ENCODE peak calls at places on chromosomes 16 and 17, in eight cellular contexts. One of them, this sample, is unnamed.

GRCh38 chr17:62689441-62690167 is 62.1 kb downstream of the MRC2 start:
- DNase-seq in OCI-LY7: no peak
- DNase-seq in tibial nerve: no peak
- DNase-seq in right cardiac atrium: peak
- DNase-seq in A549: no peak
- DNase-seq in heart right ventricle: no peak
- DNase-seq in ovary: no peak
- DNase-seq in lung: no peak
- DNase-seq in this sample: no peak

GRCh38 chr17:16406742-16407674 is 8.4 kb upstream of the TRPV2 start:
- DNase-seq in OCI-LY7: no peak
- DNase-seq in tibial nerve: no peak
- DNase-seq in right cardiac atrium: peak
- DNase-seq in A549: peak
- DNase-seq in heart right ventricle: peak
- DNase-seq in ovary: peak
- DNase-seq in lung: no peak
- DNase-seq in this sample: no peak

GRCh38 chr17:67411396-67411795 is 34.3 kb downstream of the PITPNC1 start:
- DNase-seq in OCI-LY7: no peak
- DNase-seq in tibial nerve: no peak
- DNase-seq in right cardiac atrium: no peak
- DNase-seq in A549: no peak
- DNase-seq in heart right ventricle: no peak
- DNase-seq in ovary: no peak
- DNase-seq in lung: no peak
- DNase-seq in this sample: no peak

GRCh38 chr17:80601146-80601545 is 56.5 kb downstream of the RPTOR start:
- DNase-seq in OCI-LY7: no peak
- DNase-seq in tibial nerve: no peak
- DNase-seq in right cardiac atrium: no peak
- DNase-seq in A549: no peak
- DNase-seq in heart right ventricle: no peak
- DNase-seq in ovary: no peak
- DNase-seq in lung: no peak
- DNase-seq in this sample: no peak

GRCh38 chr17:48484850-48485249 is 46.0 kb downstream of the HOXB1 start:
- DNase-seq in OCI-LY7: no peak
- DNase-seq in tibial nerve: no peak
- DNase-seq in right cardiac atrium: no peak
- DNase-seq in A549: no peak
- DNase-seq in heart right ventricle: no peak
- DNase-seq in ovary: no peak
- DNase-seq in lung: no peak
- DNase-seq in this sample: no peak

GRCh38 chr16:90004577-90004976 is 14.7 kb downstream of the DBNDD1 start:
- DNase-seq in OCI-LY7: no peak
- DNase-seq in tibial nerve: no peak
- DNase-seq in right cardiac atrium: peak
- DNase-seq in A549: no peak
- DNase-seq in heart right ventricle: no peak
- DNase-seq in ovary: no peak
- DNase-seq in lung: no peak
- DNase-seq in this sample: no peak

GRCh38 chr17:3796110-3796821 is 4.7 kb downstream of the ITGAE start:
- DNase-seq in OCI-LY7: no peak
- DNase-seq in tibial nerve: no peak
- DNase-seq in right cardiac atrium: no peak
- DNase-seq in A549: no peak
- DNase-seq in heart right ventricle: no peak
- DNase-seq in ovary: no peak
- DNase-seq in lung: no peak
- DNase-seq in this sample: no peak

GRCh38 chr16:89426736-89427525 is 63.4 kb downstream of the ANKRD11 start:
- DNase-seq in OCI-LY7: no peak
- DNase-seq in tibial nerve: no peak
- DNase-seq in right cardiac atrium: no peak
- DNase-seq in A549: no peak
- DNase-seq in heart right ventricle: no peak
- DNase-seq in ovary: no peak
- DNase-seq in lung: no peak
- DNase-seq in this sample: no peak

DNA sequence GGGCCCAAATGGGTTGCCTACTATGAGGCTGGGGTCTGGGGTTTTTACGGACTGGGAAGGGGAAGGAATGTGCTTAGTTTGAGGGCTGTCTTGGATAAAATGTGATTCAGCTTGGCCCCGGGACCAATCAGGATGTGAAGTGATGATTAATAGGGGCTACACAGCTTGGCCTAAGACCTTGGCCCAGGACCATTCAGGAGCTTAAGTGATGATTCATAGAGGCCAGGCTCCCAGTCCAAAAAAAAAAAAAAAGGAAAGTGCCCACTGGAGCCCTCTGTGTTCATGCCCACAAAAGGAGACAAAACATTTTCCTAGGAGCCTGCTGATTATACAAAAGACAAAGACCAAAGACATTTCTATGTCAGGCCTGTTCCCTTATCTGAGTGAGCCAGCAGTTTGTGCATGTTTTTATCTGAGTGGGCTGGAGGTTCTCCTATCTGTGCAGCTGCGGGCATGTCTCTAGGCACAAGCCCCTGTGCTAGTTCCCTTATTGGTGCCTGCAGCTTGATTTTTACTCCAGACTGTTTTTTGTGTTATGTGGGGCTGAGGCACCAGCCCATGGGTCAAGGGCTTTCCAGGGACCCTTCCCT is 898.2 kb upstream of the GOT2 start:
- DNase-seq in OCI-LY7: no peak
- DNase-seq in tibial nerve: no peak
- DNase-seq in right cardiac atrium: no peak
- DNase-seq in A549: no peak
- DNase-seq in heart right ventricle: no peak
- DNase-seq in ovary: no peak
- DNase-seq in lung: no peak
- DNase-seq in this sample: no peak
- H3K27ac ChIP-seq in OCI-LY7: no peak
- H3K27ac ChIP-seq in tibial nerve: no peak
- H3K27ac ChIP-seq in right cardiac atrium: no peak
- H3K27ac ChIP-seq in A549: peak
- H3K27ac ChIP-seq in heart right ventricle: no peak
- H3K27ac ChIP-seq in ovary: no peak
- H3K27ac ChIP-seq in lung: no peak
- H3K27ac ChIP-seq in this sample: no peak

GRCh38 chr16:52271088-52271487 is 275.9 kb downstream of the TOX3 start:
- DNase-seq in OCI-LY7: no peak
- DNase-seq in tibial nerve: no peak
- DNase-seq in right cardiac atrium: no peak
- DNase-seq in A549: no peak
- DNase-seq in heart right ventricle: no peak
- DNase-seq in ovary: no peak
- DNase-seq in lung: no peak
- DNase-seq in this sample: no peak
- H3K27ac ChIP-seq in OCI-LY7: no peak
- H3K27ac ChIP-seq in tibial nerve: no peak
- H3K27ac ChIP-seq in right cardiac atrium: no peak
- H3K27ac ChIP-seq in A549: no peak
- H3K27ac ChIP-seq in heart right ventricle: no peak
- H3K27ac ChIP-seq in ovary: no peak
- H3K27ac ChIP-seq in lung: no peak
- H3K27ac ChIP-seq in this sample: no peak

DNA sequence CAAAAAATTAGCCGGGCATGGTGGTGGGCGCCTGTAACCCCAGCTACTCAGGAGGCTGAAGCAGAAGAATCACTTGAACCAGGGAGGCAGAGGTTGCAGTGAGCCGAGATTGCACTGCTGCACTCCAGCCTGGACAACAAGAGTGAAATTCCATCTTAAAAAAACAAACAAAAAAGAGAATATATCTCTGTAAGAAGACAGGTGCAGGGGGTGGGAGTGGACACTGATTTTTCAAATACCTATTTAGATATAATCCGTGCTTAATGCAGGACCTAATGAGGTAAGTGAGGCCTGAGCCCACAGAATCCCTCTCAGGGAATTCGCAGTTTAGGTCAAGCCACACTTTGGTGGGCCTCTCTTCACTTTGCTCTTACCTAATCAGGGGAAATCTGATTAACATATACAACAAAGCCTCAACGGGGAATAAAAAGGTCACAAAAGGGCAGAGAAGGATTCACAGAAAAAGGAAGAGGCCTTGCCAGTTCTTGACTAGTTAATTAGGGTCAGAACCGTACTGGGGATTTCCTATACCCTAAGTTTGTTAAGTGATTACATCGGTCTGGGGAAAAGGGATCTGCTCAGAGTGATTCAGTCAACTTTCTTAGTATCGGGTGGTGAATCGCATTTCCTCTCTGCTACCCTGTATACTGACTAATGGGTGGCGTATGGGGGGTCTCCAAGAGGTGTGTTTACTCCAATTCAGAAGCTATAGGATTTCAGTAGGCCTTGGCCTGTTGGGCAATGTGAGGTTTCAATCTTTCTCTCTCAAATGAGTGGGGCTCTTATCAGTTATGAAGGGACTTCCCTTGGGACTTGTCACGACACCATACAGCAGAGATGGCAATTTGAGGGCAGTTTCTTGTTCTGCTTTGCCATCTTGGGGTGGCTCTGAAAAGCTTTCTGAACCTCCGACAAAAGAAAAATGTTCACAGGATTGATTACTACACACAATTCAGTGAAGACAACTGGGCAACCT is 1.9 kb upstream of the NFAT5 start:
- DNase-seq in OCI-LY7: peak
- DNase-seq in tibial nerve: no peak
- DNase-seq in right cardiac atrium: no peak
- DNase-seq in A549: no peak
- DNase-seq in heart right ventricle: no peak
- DNase-seq in ovary: no peak
- DNase-seq in lung: no peak
- DNase-seq in this sample: no peak
- H3K27ac ChIP-seq in OCI-LY7: peak
- H3K27ac ChIP-seq in tibial nerve: peak
- H3K27ac ChIP-seq in right cardiac atrium: no peak
- H3K27ac ChIP-seq in A549: peak
- H3K27ac ChIP-seq in heart right ventricle: peak
- H3K27ac ChIP-seq in ovary: no peak
- H3K27ac ChIP-seq in lung: no peak
- H3K27ac ChIP-seq in this sample: peak

GRCh38 chr16:86942469-86943175 is 364.3 kb downstream of the FOXL1 start:
- DNase-seq in OCI-LY7: no peak
- DNase-seq in tibial nerve: no peak
- DNase-seq in right cardiac atrium: no peak
- DNase-seq in A549: no peak
- DNase-seq in heart right ventricle: no peak
- DNase-seq in ovary: no peak
- DNase-seq in lung: no peak
- DNase-seq in this sample: no peak
- H3K27ac ChIP-seq in OCI-LY7: no peak
- H3K27ac ChIP-seq in tibial nerve: no peak
- H3K27ac ChIP-seq in right cardiac atrium: no peak
- H3K27ac ChIP-seq in A549: no peak
- H3K27ac ChIP-seq in heart right ventricle: no peak
- H3K27ac ChIP-seq in ovary: no peak
- H3K27ac ChIP-seq in lung: no peak
- H3K27ac ChIP-seq in this sample: no peak

GRCh38 chr16:27446721-27447120 is 44.7 kb downstream of the IL21R start:
- DNase-seq in OCI-LY7: no peak
- DNase-seq in tibial nerve: no peak
- DNase-seq in right cardiac atrium: peak
- DNase-seq in A549: no peak
- DNase-seq in heart right ventricle: no peak
- DNase-seq in ovary: no peak
- DNase-seq in lung: no peak
- DNase-seq in this sample: no peak
- H3K27ac ChIP-seq in OCI-LY7: no peak
- H3K27ac ChIP-seq in tibial nerve: no peak
- H3K27ac ChIP-seq in right cardiac atrium: no peak
- H3K27ac ChIP-seq in A549: no peak
- H3K27ac ChIP-seq in heart right ventricle: no peak
- H3K27ac ChIP-seq in ovary: no peak
- H3K27ac ChIP-seq in lung: no peak
- H3K27ac ChIP-seq in this sample: no peak

GRCh38 chr16:4280625-4281024 is 7.8 kb upstream of the TFAP4 start:
- DNase-seq in OCI-LY7: no peak
- DNase-seq in tibial nerve: no peak
- DNase-seq in right cardiac atrium: no peak
- DNase-seq in A549: no peak
- DNase-seq in heart right ventricle: no peak
- DNase-seq in ovary: no peak
- DNase-seq in lung: no peak
- DNase-seq in this sample: no peak
- H3K27ac ChIP-seq in OCI-LY7: no peak
- H3K27ac ChIP-seq in tibial nerve: no peak
- H3K27ac ChIP-seq in right cardiac atrium: no peak
- H3K27ac ChIP-seq in A549: peak
- H3K27ac ChIP-seq in heart right ventricle: no peak
- H3K27ac ChIP-seq in ovary: no peak
- H3K27ac ChIP-seq in lung: no peak
- H3K27ac ChIP-seq in this sample: no peak

DNA sequence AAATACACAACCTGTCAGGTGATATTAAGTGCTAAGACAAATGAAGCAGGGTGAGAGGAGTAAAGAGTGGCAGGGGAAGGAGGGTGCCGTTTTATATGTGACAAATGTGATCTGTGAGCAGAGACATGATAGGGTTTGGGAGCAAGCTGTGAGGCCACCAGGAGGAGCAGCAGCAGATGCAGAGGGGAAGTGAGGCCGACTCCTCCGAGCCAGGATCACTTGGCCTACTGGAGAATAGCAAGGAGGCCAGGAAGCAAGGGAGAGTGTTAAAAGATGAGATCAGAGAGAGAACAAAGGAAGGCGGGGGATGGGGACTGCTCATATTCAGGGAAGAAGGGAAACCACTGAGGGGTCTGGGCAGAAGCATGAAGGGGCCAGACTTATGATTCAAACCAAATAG is 129.4 kb downstream of the TANGO6 start:
- DNase-seq in OCI-LY7: no peak
- DNase-seq in tibial nerve: no peak
- DNase-seq in right cardiac atrium: no peak
- DNase-seq in A549: peak
- DNase-seq in heart right ventricle: no peak
- DNase-seq in ovary: no peak
- DNase-seq in lung: no peak
- DNase-seq in this sample: no peak
- H3K27ac ChIP-seq in OCI-LY7: no peak
- H3K27ac ChIP-seq in tibial nerve: no peak
- H3K27ac ChIP-seq in right cardiac atrium: no peak
- H3K27ac ChIP-seq in A549: peak
- H3K27ac ChIP-seq in heart right ventricle: no peak
- H3K27ac ChIP-seq in ovary: no peak
- H3K27ac ChIP-seq in lung: no peak
- H3K27ac ChIP-seq in this sample: no peak

GRCh38 chr16:30521476-30521872 is 4.9 kb downstream of the ZNF768 start:
- DNase-seq in OCI-LY7: no peak
- DNase-seq in tibial nerve: no peak
- DNase-seq in right cardiac atrium: no peak
- DNase-seq in A549: no peak
- DNase-seq in heart right ventricle: no peak
- DNase-seq in ovary: no peak
- DNase-seq in lung: no peak
- DNase-seq in this sample: no peak
- H3K27ac ChIP-seq in OCI-LY7: no peak
- H3K27ac ChIP-seq in tibial nerve: no peak
- H3K27ac ChIP-seq in right cardiac atrium: no peak
- H3K27ac ChIP-seq in A549: peak
- H3K27ac ChIP-seq in heart right ventricle: no peak
- H3K27ac ChIP-seq in ovary: no peak
- H3K27ac ChIP-seq in lung: no peak
- H3K27ac ChIP-seq in this sample: no peak

This sample was measured in sigmoid colon.